ENCODE peak calls at places on chromosomes 4 and X, in six cellular contexts. F, I, J, A, T and K are unnamed samples.

GRCh38 chrX:153874366-153875125 is 11.4 kb downstream of the L1CAM start:
- DNase-seq in F (peak; percentile 2), I (no peak), J (no peak), A (no peak), T (no peak), K (no peak)

GRCh38 chrX:20412871-20413486 is 146.3 kb upstream of the RPS6KA3 start:
- DNase-seq in F (no peak), I (no peak), J (peak; percentile 72), A (no peak), T (no peak), K (no peak)

GRCh38 chrX:124406294-124407013 is 60.1 kb downstream of the SH2D1A start:
- DNase-seq in F (peak; percentile 22), I (peak; percentile 55), J (peak; percentile 80), A (peak; percentile 31), T (peak; percentile 36), K (peak; percentile 44)

GRCh38 chr4:57074753-57075152 is 35.4 kb downstream of the IGFBP7 start:
- DNase-seq in F (no peak), I (peak; percentile 95), J (no peak), A (no peak), T (no peak), K (no peak)

GRCh38 chrX:153972368-153973126 is at the start of gene TMEM187:
- DNase-seq in F (peak; percentile 69), I (peak; percentile 42), J (peak; percentile 93), A (peak; percentile 76), T (peak; percentile 73), K (peak; percentile 83)

GRCh38 chrX:133698298-133698697 is 283.0 kb upstream of the GPC4 start:
- DNase-seq in F (no peak), I (peak; percentile 2), J (no peak), A (no peak), T (no peak), K (no peak)

GRCh38 chrX:8848921-8849320 is 47.7 kb upstream of the FAM9A start:
- DNase-seq in F (no peak), I (no peak), J (no peak), A (no peak), T (no peak), K (no peak)

GRCh38 chr4:1109898-1110506 is 3.4 kb downstream of the RNF212 start:
- DNase-seq in F (no peak), I (no peak), J (no peak), A (no peak), T (no peak), K (no peak)

GRCh38 chr4:121724671-121725070 is 27.9 kb upstream of the ANXA5 start:
- DNase-seq in F (no peak), I (no peak), J (no peak), A (no peak), T (no peak), K (no peak)

GRCh38 chrX:74195605-74196004 is 108.4 kb upstream of the ZCCHC13 start:
- DNase-seq in F (no peak), I (no peak), J (no peak), A (no peak), T (no peak), K (no peak)

GRCh38 chr4:120071192-120071795 is 4.6 kb upstream of the MAD2L1 start:
- DNase-seq in F (no peak), I (peak; percentile 6), J (peak; percentile 70), A (peak; percentile 57), T (no peak), K (peak; percentile 58)

GRCh38 chr4:71229477-71230257 is 109.2 kb upstream of the SLC4A4 start:
- DNase-seq in F (no peak), I (peak; percentile 50), J (no peak), A (peak; percentile 7), T (peak; percentile 29), K (peak; percentile 12)

GRCh38 chr4:113869743-113870375 is 108.3 kb upstream of the CAMK2D start:
- DNase-seq in F (no peak), I (no peak), J (peak; percentile 85), A (peak; percentile 1), T (no peak), K (no peak)

GRCh38 chr4:146488495-146489174 is 33.1 kb downstream of the SLC10A7 start:
- DNase-seq in F (no peak), I (no peak), J (no peak), A (no peak), T (no peak), K (no peak)

GRCh38 chr4:72286185-72286584 is 254.4 kb downstream of the NPFFR2 start:
- DNase-seq in F (no peak), I (peak; percentile 14), J (no peak), A (no peak), T (no peak), K (peak; percentile 5)

GRCh38 chrX:50813843-50814661 is at the start of gene SHROOM4:
- DNase-seq in F (no peak), I (no peak), J (no peak), A (no peak), T (peak; percentile 23), K (no peak)

GRCh38 chrX:1492421-1493012 is 39.8 kb upstream of the ASMTL start:
- DNase-seq in F (no peak), I (no peak), J (no peak), A (no peak), T (no peak), K (no peak)

GRCh38 chr4:56619816-56620215 is 61.3 kb downstream of the HOPX start:
- DNase-seq in F (no peak), I (no peak), J (no peak), A (no peak), T (no peak), K (no peak)

GRCh38 chr4:137474711-137475301 is 57.5 kb downstream of the PCDH18 start:
- DNase-seq in F (no peak), I (no peak), J (no peak), A (no peak), T (no peak), K (no peak)

GRCh38 chr4:1369484-1370079 is 22.6 kb downstream of the UVSSA start:
- DNase-seq in F (no peak), I (no peak), J (no peak), A (no peak), T (no peak), K (no peak)

GRCh38 chr4:173522160-173522873 is 7.7 kb downstream of the HAND2 start:
- DNase-seq in F (no peak), I (peak; percentile 73), J (no peak), A (no peak), T (peak; percentile 85), K (no peak)

GRCh38 chr4:182556576-182556975 is 313.4 kb downstream of the TENM3 start:
- DNase-seq in F (no peak), I (no peak), J (no peak), A (no peak), T (no peak), K (no peak)

GRCh38 chr4:158410272-158410671 is 111.4 kb upstream of the RXFP1 start:
- DNase-seq in F (no peak), I (no peak), J (no peak), A (peak; percentile 3), T (no peak), K (no peak)

GRCh38 chrX:129956145-129956544 is 26.3 kb upstream of the BCORL1 start:
- DNase-seq in F (no peak), I (no peak), J (no peak), A (no peak), T (no peak), K (no peak)

GRCh38 chrX:19007868-19008267 is 24.0 kb upstream of the PHKA2 start:
- DNase-seq in F (no peak), I (no peak), J (no peak), A (no peak), T (no peak), K (no peak)

GRCh38 chrX:71579136-71579989 is 1.1 kb downstream of the GCNA start:
- DNase-seq in F (no peak), I (no peak), J (peak; percentile 12), A (no peak), T (no peak), K (no peak)

GRCh38 chr4:16270654-16271328 is 44.5 kb upstream of the TAPT1 start:
- DNase-seq in F (no peak), I (no peak), J (no peak), A (no peak), T (no peak), K (no peak)

GRCh38 chr4:151455212-151455611 is 46.2 kb downstream of the FHIP1A start:
- DNase-seq in F (no peak), I (no peak), J (no peak), A (no peak), T (no peak), K (no peak)

GRCh38 chr4:82097504-82097903 is 276.3 kb downstream of the HNRNPD start:
- DNase-seq in F (no peak), I (no peak), J (peak; percentile 8), A (no peak), T (no peak), K (no peak)

GRCh38 chr4:42104521-42104920 is 47.9 kb downstream of the BEND4 start:
- DNase-seq in F (no peak), I (peak; percentile 27), J (no peak), A (no peak), T (no peak), K (no peak)

GRCh38 chrX:70096052-70096451 is 33.8 kb downstream of the OTUD6A start:
- DNase-seq in F (no peak), I (no peak), J (no peak), A (peak; percentile 12), T (no peak), K (no peak)

GRCh38 chr4:26061248-26061986 is 147.4 kb downstream of the SMIM20 start:
- DNase-seq in F (no peak), I (no peak), J (peak; percentile 44), A (peak; percentile 63), T (no peak), K (peak; percentile 39)

GRCh38 chr4:141645611-141646340 is 9.4 kb downstream of the IL15 start:
- DNase-seq in F (no peak), I (peak; percentile 45), J (no peak), A (no peak), T (no peak), K (no peak)